ENCODE peak calls at places on chromosomes 5 and 9, in seven cellular contexts. T is lower lobe of right lung; J is CD8-positive, alpha-beta memory T cell; Z is CD4-positive, CD25-positive, alpha-beta regulatory T cell; D is heart right ventricle; L is uterus; Y is astrocyte. P is an unnamed sample. For H3K9me3, the result is how much of the 10 kb centered on the place peaks cover.

GRCh38 chr9:14561929-14562386 is 131.3 kb downstream of the ZDHHC21 start:
- DNase-seq in D (no peak), L (no peak), J (no peak), T (no peak), Z (no peak), Y (no peak), P (no peak)

GRCh38 chr9:114283551-114284111 is 39.3 kb upstream of the ORM1 start:
- DNase-seq in L (peak), Y (no peak), J (no peak), T (peak), D (no peak), Z (no peak), P (peak)

GRCh38 chr9:72232778-72233177 is 83.5 kb downstream of the GDA start:
- DNase-seq in T (no peak), Y (no peak), D (no peak), Z (no peak), J (no peak), L (no peak), P (no peak)

GRCh38 chr5:31449175-31449574 is 82.7 kb downstream of the DROSHA start:
- DNase-seq in J (no peak), Z (no peak), L (no peak), D (no peak), Y (peak), T (no peak), P (no peak)

GRCh38 chr5:45281081-45281480 is 415.1 kb downstream of the HCN1 start:
- DNase-seq in L (no peak), Y (no peak), D (no peak), J (no peak), Z (no peak), T (no peak), P (no peak)

GRCh38 chr9:104009853-104010252 is 84.3 kb upstream of the SMC2 start:
- DNase-seq in Y (no peak), T (no peak), J (no peak), L (no peak), Z (no peak), D (no peak), P (no peak)

GRCh38 chr9:117046666-117047327 is 359.7 kb downstream of the TRIM32 start:
- DNase-seq in T (no peak), Y (no peak), Z (no peak), D (no peak), L (no peak), J (no peak), P (no peak)

GRCh38 chr5:10653033-10653432 is 89.2 kb downstream of the ANKRD33B start:
- DNase-seq in Y (no peak), Z (no peak), D (peak), T (no peak), J (no peak), L (peak), P (no peak)

GRCh38 chr9:122252796-122253195 is 11.8 kb downstream of the RBM18 start:
- DNase-seq in T (no peak), D (no peak), L (no peak), Z (no peak), J (no peak), Y (no peak), P (no peak)

GRCh38 chr9:33180526-33181184 is 13.5 kb upstream of the B4GALT1 start:
- DNase-seq in L (no peak), Y (peak), Z (no peak), D (no peak), J (no peak), T (no peak), P (no peak)

GRCh38 chr5:52893105-52893504 is 96.0 kb upstream of the ITGA2 start:
- DNase-seq in J (no peak), Y (peak), T (no peak), D (no peak), L (no peak), Z (no peak), P (no peak)

GRCh38 chr5:17000296-17000939 is 64.3 kb upstream of the MYO10 start:
- DNase-seq in J (no peak), L (no peak), Z (no peak), D (no peak), Y (peak), T (no peak), P (no peak)

GRCh38 chr5:180847053-180847452 is 14.0 kb downstream of the ZFP62 start:
- DNase-seq in Y (no peak), D (no peak), L (no peak), J (no peak), Z (no peak), T (no peak), P (no peak)

GRCh38 chr9:89877051-89878002 is 272.5 kb downstream of the GADD45G start:
- DNase-seq in D (no peak), Z (no peak), J (no peak), Y (no peak), T (peak), L (peak), P (no peak)

GRCh38 chr5:124660229-124661093 is 86.0 kb downstream of the ZNF608 start:
- DNase-seq in J (no peak), T (no peak), Y (peak), D (no peak), Z (no peak), L (no peak), P (no peak)

GRCh38 chr9:92245005-92245797 is 48.3 kb downstream of the IARS1 start:
- DNase-seq in Y (peak), J (no peak), T (no peak), L (no peak), D (no peak), Z (no peak), P (no peak)

GRCh38 chr5:157665467-157666085 is 5.8 kb upstream of the C5orf52 start:
- DNase-seq in T (no peak), J (no peak), L (no peak), Z (no peak), D (no peak), Y (peak), P (no peak)

GRCh38 chr9:115115117-115115880 is 2.7 kb downstream of the TNC start:
- DNase-seq in Z (no peak), D (no peak), J (no peak), L (no peak), Y (peak), T (no peak), P (no peak)

GRCh38 chr5:3265131-3265885 is 330.3 kb upstream of the IRX1 start:
- DNase-seq in L (no peak), Z (no peak), J (no peak), Y (no peak), D (no peak), T (no peak), P (no peak)

GRCh38 chr9:40907657-40908624 is 220.5 kb downstream of the FOXD4L6 start:
- DNase-seq in Y (no peak), L (no peak), D (no peak), J (no peak), Z (no peak), T (no peak), P (no peak)
- H3K9me3 ChIP-seq in Y (under half), L (under half), D (half or more), J (half or more), Z (half or more), T (half or more), P (half or more)

GRCh38 chr5:141175933-141176332 is 1.7 kb upstream of the PCDHB8 start:
- DNase-seq in D (no peak), Y (no peak), T (no peak), J (no peak), Z (no peak), L (no peak), P (no peak)

DNA sequence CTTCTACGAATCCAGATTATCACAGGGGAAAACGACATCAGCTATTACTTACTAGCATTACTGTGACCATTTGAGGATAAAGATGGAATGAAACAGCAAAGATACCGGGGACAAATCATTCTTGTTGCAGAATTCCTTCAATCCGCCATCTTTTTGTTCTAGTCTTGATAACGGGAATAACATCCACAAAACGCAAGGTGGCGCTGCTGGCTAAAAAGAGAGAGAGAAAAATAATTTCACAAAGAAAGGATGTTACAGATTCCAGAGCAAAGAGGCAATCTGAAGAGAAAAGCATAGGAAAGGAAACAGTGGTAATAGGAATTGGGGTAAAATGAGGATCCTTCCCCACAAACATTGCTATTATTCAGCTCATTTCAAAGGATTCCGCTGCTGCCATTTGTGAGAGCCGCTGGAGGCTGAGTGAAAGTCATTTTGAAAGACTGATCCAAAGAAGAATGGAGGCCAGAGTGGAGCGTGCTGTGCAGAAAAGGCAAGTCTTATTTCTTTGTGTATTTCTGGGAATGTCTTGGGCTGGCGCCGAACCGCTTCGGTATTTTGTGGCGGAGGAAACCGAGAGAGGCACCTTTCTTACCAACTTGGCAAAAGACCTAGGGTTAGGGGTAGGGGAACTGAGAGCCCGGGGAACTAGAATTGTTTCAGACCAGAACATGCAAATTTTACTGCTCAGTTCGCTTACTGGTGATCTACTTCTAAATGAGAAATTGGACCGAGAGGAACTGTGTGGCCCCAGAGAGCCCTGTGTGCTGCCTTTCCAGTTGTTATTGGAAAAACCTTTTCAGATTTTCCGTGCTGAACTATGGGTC is at the start of gene PCDHB7:
- DNase-seq in Y (no peak), D (no peak), Z (no peak), J (no peak), L (peak), T (no peak), P (no peak)
- H3K9me3 ChIP-seq in Y (under half), D (under half), Z (under half), J (under half), L (under half), T (under half), P (under half)

DNA sequence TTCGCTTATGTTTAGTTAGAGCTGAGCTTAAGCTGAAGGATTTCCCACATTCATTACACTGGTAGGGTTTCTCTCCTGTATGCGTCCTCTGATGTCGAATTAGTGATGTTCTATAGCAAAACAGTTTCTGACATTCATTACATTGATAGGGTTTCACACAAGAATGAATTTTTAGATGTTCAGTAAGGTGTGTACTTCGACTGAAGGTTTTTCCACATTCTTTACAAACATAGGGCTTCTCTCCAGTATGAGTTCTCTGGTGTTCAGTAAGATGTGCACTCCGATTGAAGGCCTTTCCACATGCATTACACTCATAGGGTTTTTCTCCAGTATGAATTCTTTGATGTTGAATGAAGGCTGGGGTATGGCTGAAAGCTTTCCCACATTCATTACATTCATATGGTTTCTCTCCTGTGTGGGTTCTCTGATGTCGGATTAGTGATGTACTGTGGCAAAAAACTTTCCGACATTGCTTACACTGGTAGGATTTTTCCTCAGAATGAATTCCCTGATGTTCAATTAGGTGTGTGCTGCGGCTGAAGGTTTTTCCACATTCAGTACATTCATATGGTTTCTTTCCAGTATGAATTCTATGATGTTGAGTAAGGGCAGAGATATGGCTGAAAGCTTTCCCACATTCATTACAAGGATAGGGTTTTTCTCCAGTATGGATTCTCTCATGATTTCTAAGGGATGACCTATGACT is 14.6 kb downstream of the ZNF883 start:
- DNase-seq in Z (no peak), Y (no peak), J (no peak), T (no peak), L (no peak), D (no peak), P (no peak)
- H3K9me3 ChIP-seq in Z (half or more), Y (under half), J (under half), T (half or more), L (under half), D (half or more), P (under half)

DNA sequence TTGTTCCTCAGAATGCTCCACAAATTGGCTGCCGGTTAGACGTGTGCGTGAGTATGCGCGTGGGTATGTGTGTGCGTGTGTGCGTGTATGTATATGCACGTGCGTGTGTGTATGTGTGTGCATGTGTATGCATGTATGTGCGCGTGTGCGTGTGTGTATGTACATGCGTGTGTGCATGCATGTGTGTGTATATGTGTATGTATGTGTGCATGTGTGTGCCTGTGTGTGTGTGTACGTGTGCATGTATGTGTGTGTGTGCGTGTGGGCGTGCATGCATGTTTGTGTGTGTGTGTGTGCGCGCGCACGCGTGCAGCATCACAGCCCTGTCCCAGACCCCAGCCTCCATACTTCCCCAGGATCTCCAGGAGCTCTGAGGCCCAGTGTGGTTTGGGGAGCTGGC is 183.1 kb upstream of the IER5L start:
- DNase-seq in T (no peak), D (no peak), J (no peak), Z (no peak), L (no peak), Y (no peak), P (peak)
- H3K9me3 ChIP-seq in T (under half), D (under half), J (under half), Z (under half), L (under half), Y (under half), P (under half)

GRCh38 chr5:179113143-179113530 is 53.0 kb downstream of the ZNF354C start:
- DNase-seq in Y (no peak), D (no peak), T (no peak), Z (no peak), J (no peak), L (no peak), P (peak)

GRCh38 chr5:179111267-179112207 is 51.4 kb downstream of the ZNF354C start:
- DNase-seq in J (no peak), D (no peak), T (no peak), Y (no peak), L (no peak), Z (no peak), P (peak)

GRCh38 chr5:179112469-179113142 is 52.4 kb downstream of the ZNF354C start:
- DNase-seq in D (no peak), Y (no peak), L (no peak), Z (no peak), T (no peak), J (no peak), P (peak)

GRCh38 chr5:179113945-179114641 is 53.9 kb downstream of the ZNF354C start:
- DNase-seq in T (no peak), L (no peak), D (no peak), Z (no peak), J (no peak), Y (no peak), P (peak)

GRCh38 chr5:179110528-179110927 is 50.4 kb downstream of the ZNF354C start:
- DNase-seq in D (no peak), T (no peak), L (no peak), Y (no peak), Z (no peak), J (no peak), P (peak)
- H3K9me3 ChIP-seq in D (half or more), T (half or more), L (under half), Y (under half), Z (under half), J (under half), P (under half)

DNA sequence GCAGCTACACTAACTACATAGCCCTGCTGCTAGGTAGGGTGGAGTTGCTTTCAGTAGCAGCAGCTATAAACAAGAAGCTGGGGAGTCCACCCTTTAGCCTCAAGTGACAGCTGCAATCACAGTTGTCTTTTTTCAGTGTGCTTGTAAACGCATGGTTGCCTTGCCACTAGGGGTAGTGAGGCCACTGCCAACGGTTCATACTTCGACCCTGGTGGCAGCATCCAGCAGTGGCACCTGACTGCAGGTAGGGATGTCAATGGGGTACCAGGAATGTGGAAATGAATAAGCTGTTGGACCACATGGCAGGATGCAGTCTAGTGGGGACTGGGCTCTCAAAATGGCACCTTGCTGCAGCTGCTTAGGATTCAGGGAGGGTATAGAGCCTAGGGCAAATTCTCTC is 367.2 kb downstream of the RASEF start:
- DNase-seq in Y (no peak), L (no peak), D (no peak), T (no peak), Z (no peak), J (no peak), P (no peak)
- H3K9me3 ChIP-seq in Y (under half), L (under half), D (under half), T (under half), Z (under half), J (under half), P (under half)